ENCODE peak calls at places on chromosomes 7 and 10, in six cellular contexts. Z is CD8-positive, alpha-beta memory T cell; Q is IMR-90; M is dorsolateral prefrontal cortex; S is psoas muscle; G is fibroblast of lung. U is an unnamed sample.

GRCh38 chr10:7902413-7902812 is 84.1 kb downstream of the TAF3 start:
- DNase-seq in Z (no peak), Q (no peak), M (no peak), S (no peak), G (no peak), U (no peak)

GRCh38 chr7:32942783-32943653 is 14.2 kb upstream of the FKBP9 start:
- DNase-seq in Z (peak; percentile 69), Q (peak; percentile 71), M (peak; percentile 88), S (peak; percentile 84), G (peak; percentile 69), U (peak; percentile 64)

GRCh38 chr10:73865459-73866442 is 8.6 kb downstream of the CAMK2G start:
- DNase-seq in Z (peak; percentile 68), Q (no peak), M (no peak), S (no peak), G (no peak), U (no peak)

GRCh38 chr10:116669080-116669479 is 48.3 kb downstream of the PNLIPRP2 start:
- DNase-seq in Z (no peak), Q (peak; percentile 37), M (no peak), S (no peak), G (no peak), U (peak; percentile 42)

GRCh38 chr7:4694653-4695335 is 12.7 kb downstream of the FOXK1 start:
- DNase-seq in Z (no peak), Q (peak; percentile 86), M (no peak), S (peak; percentile 76), G (peak; percentile 88), U (peak; percentile 89)

GRCh38 chr7:92916751-92917369 is 80.5 kb upstream of the CDK6 start:
- DNase-seq in Z (no peak), Q (peak; percentile 44), M (no peak), S (no peak), G (no peak), U (peak; percentile 7)

GRCh38 chr10:71312840-71313789 is 5.9 kb upstream of the SLC29A3 start:
- DNase-seq in Z (no peak), Q (peak; percentile 60), M (peak; percentile 75), S (peak; percentile 76), G (peak; percentile 73), U (peak; percentile 86)

GRCh38 chr10:12679636-12680035 is 321.9 kb downstream of the CCDC3 start:
- DNase-seq in Z (no peak), Q (no peak), M (no peak), S (no peak), G (no peak), U (no peak)

GRCh38 chr10:132920101-132920925 is 22.1 kb downstream of the CFAP46 start:
- DNase-seq in Z (peak; percentile 35), Q (no peak), M (no peak), S (no peak), G (no peak), U (no peak)

GRCh38 chr10:91592282-91593020 is 40.4 kb downstream of the PPP1R3C start:
- DNase-seq in Z (no peak), Q (no peak), M (no peak), S (no peak), G (no peak), U (no peak)

GRCh38 chr7:134420509-134421125 is 38.3 kb downstream of the AKR1B1 start:
- DNase-seq in Z (no peak), Q (peak; percentile 55), M (no peak), S (no peak), G (peak; percentile 69), U (peak; percentile 80)

GRCh38 chr7:99211241-99211602 is 3.3 kb upstream of the KPNA7 start:
- DNase-seq in Z (no peak), Q (no peak), M (no peak), S (no peak), G (no peak), U (no peak)

GRCh38 chr10:127694580-127695193 is 42.3 kb upstream of the FOXI2 start:
- DNase-seq in Z (no peak), Q (no peak), M (no peak), S (no peak), G (no peak), U (peak; percentile 9)

GRCh38 chr10:69895759-69896158 is 94.1 kb downstream of the COL13A1 start:
- DNase-seq in Z (no peak), Q (peak; percentile 78), M (no peak), S (no peak), G (peak; percentile 49), U (peak; percentile 80)

GRCh38 chr10:77431209-77431611 is 206.4 kb downstream of the KCNMA1 start:
- DNase-seq in Z (no peak), Q (no peak), M (no peak), S (no peak), G (no peak), U (no peak)

GRCh38 chr7:74176555-74176954 is 2.4 kb downstream of the EIF4H start:
- DNase-seq in Z (no peak), Q (no peak), M (no peak), S (no peak), G (no peak), U (no peak)

GRCh38 chr7:123637203-123637602 is 18.5 kb upstream of the LMOD2 start:
- DNase-seq in Z (no peak), Q (no peak), M (no peak), S (no peak), G (no peak), U (no peak)

GRCh38 chr7:90570373-90570959 is 25.7 kb upstream of the CDK14 start:
- DNase-seq in Z (no peak), Q (peak; percentile 7), M (no peak), S (no peak), G (no peak), U (peak; percentile 69)

GRCh38 chr10:31304261-31304970 is 14.6 kb upstream of the ZEB1 start:
- DNase-seq in Z (no peak), Q (peak; percentile 56), M (no peak), S (no peak), G (peak; percentile 45), U (peak; percentile 50)

GRCh38 chr7:94067047-94067446 is 62.9 kb upstream of the BET1 start:
- DNase-seq in Z (no peak), Q (no peak), M (no peak), S (no peak), G (no peak), U (no peak)
- H3K4me3 ChIP-seq in Z (no peak overlapping the region), Q (no peak overlapping the region), M (no peak overlapping the region), S (no peak overlapping the region), G (no peak overlapping the region), U (no peak overlapping the region)

DNA sequence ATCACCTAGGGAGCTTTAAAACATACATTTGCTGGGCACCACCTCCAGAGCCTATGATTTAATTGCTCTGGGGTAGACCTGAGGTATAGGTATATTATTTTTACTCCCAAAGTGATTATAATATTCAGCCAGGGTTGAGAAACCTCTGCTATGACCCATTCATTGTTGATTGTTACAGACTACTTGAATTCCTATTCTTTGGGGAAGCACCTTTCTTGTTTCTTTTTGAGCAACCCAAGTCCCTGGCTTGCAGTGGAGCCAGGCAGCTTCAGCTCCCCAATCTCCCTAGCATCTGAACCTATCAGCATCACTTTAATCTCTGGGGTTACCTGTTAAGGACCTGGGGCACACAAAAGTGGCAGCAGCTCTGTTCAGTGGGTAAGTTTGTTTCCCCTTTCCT is 8.6 kb downstream of the PRKG1 start:
- DNase-seq in Z (no peak), Q (no peak), M (no peak), S (no peak), G (no peak), U (no peak)
- H3K4me3 ChIP-seq in Z (no peak overlapping the region), Q (no peak overlapping the region), M (no peak overlapping the region), S (no peak overlapping the region), G (no peak overlapping the region), U (no peak overlapping the region)

GRCh38 chr10:79072041-79072441 is 3.3 kb downstream of the ZMIZ1 start:
- DNase-seq in Z (no peak), Q (peak; percentile 38), M (no peak), S (no peak), G (no peak), U (no peak)
- H3K4me3 ChIP-seq in Z (no peak overlapping the region), Q (no peak overlapping the region), M (no peak overlapping the region), S (peak overlapping the region; percentile 94), G (no peak overlapping the region), U (no peak overlapping the region)

GRCh38 chr10:113856563-113856962 is 2.1 kb downstream of the NHLRC2 start:
- DNase-seq in Z (no peak), Q (no peak), M (no peak), S (no peak), G (no peak), U (peak; percentile 23)
- H3K4me3 ChIP-seq in Z (no peak overlapping the region), Q (no peak overlapping the region), M (peak overlapping the region; percentile 87), S (peak overlapping the region; percentile 93), G (peak overlapping the region; percentile 76), U (peak overlapping the region; percentile 15)

DNA sequence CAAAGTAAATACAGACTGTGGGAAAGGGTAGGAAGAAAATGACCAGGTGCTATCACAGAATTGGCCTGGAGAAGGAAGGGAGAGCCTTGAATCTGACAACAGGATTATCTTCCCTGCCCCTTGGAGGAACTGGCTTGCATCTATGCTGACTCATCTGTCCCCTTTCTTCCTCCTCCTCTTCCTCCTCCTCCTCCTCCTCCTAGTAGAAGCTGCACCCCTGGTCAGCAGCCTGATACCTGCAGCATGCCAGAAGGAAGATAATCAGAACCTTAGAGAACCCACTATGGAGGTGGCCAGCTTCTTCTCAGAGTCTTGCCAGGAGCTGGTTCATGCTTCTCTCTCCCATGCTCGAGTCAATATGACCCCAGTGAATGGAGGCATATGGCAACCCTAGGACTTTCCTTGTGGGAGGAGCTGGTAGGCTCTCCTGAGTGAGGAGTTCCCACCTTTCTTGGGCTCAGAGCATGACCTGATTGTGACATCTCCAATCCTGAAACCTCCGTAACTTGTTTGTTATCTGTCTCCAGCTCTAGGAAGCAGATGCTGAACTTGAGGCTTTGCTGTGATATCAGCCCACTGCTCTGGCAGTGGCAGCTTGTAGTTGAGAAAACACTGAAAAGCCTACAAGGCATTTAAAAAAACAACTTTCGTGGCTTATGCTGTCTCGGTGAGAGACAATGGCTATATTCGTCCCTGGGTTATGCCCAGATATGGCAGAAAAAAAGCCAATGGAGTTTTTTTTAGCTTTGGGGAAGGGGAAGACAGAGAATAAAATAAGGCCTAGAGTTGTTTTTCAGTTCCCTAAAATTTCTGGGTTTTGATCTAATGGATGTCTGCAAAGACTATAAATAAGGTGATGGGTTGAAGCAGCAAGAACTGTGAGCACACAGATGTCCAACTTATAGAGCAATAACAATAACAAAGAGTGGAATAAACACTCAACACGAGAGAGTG is 60.6 kb downstream of the CDHR3 start:
- DNase-seq in Z (no peak), Q (no peak), M (no peak), S (no peak), G (no peak), U (no peak)
- H3K4me3 ChIP-seq in Z (peak overlapping the region; percentile 17), Q (no peak overlapping the region), M (no peak overlapping the region), S (no peak overlapping the region), G (no peak overlapping the region), U (no peak overlapping the region)

GRCh38 chr7:75573477-75574019 is 81.4 kb downstream of the SPDYE5 start:
- DNase-seq in Z (no peak), Q (no peak), M (no peak), S (no peak), G (no peak), U (no peak)
- H3K4me3 ChIP-seq in Z (no peak overlapping the region), Q (no peak overlapping the region), M (no peak overlapping the region), S (no peak overlapping the region), G (no peak overlapping the region), U (no peak overlapping the region)

DNA sequence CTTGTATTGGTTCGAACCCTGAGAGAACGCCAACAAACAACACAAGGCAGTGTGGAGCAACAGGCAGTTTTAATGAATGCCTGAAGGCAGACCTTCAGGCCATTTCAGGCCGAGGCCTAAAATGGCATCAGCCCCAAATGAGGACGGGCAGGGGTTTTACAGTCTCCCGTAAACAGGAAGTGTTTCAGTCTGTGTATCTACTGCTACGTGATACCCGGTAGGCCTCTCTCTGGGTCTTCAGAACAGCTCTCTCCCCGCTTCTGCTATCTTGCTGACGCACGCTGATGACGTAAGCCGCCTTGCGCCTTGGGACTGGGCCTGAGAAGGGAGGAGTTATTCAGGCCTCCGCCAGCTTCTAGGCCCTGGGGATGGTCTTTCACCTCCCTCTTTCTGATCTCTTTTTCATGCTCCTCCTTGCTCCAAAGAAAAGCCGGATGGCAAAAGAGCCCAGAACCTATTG is 67.7 kb downstream of the ST8SIA6 start:
- DNase-seq in Z (no peak), Q (no peak), M (no peak), S (no peak), G (peak; percentile 6), U (peak; percentile 3)
- H3K4me3 ChIP-seq in Z (no peak overlapping the region), Q (no peak overlapping the region), M (no peak overlapping the region), S (no peak overlapping the region), G (no peak overlapping the region), U (no peak overlapping the region)

GRCh38 chr7:101138149-101138870 is 11.4 kb downstream of the SERPINE1 start:
- DNase-seq in Z (peak; percentile 90), Q (peak; percentile 98), M (no peak), S (peak; percentile 88), G (peak; percentile 97), U (peak; percentile 98)
- H3K4me3 ChIP-seq in Z (no peak overlapping the region), Q (no peak overlapping the region), M (no peak overlapping the region), S (peak overlapping the region; percentile 28), G (no peak overlapping the region), U (no peak overlapping the region)

U was measured in fibroblast of mammary gland.